ENCODE peak calls at places on chromosomes 13 and 19, in nine cellular contexts. U is activated B cell treated with CpG ODN at 0.5 μM for 24 hours; Y is iris pigment epithelial cell; Z is activated CD8-positive, alpha-beta T cell treated with anti-CD3 and anti-CD28 coated beads, Interleukin-2, amount 10 ng/mL, durations not matched to agents 7 days and 5 days; O is heart right ventricle; B is AG09319; G is GM23338; D is amygdala; F is aorta. S is an unnamed sample.

GRCh38 chr19:38980583-38981374 is 5.2 kb upstream of the FBXO17 start:
- DNase-seq in O (no peak), U (no peak), B (no peak), Z (no peak), Y (no peak), D (no peak), G (no peak), F (no peak), S (no peak)

GRCh38 chr13:38173403-38173802 is 176.2 kb upstream of the UFM1 start:
- DNase-seq in O (no peak), D (no peak), U (no peak), B (no peak), Z (no peak), G (peak), Y (no peak), F (no peak), S (no peak)

GRCh38 chr13:31160857-31161582 is 684 bp downstream of the HSPH1 start:
- DNase-seq in Z (peak), D (peak), B (peak), F (peak), U (peak), G (peak), O (peak), Y (peak), S (peak)

GRCh38 chr19:2016041-2016807 is 710 bp upstream of the BTBD2 start:
- DNase-seq in D (peak), U (no peak), Z (peak), Y (peak), G (peak), O (peak), F (peak), B (peak), S (peak)

GRCh38 chr13:99395436-99395835 is 88.2 kb upstream of the GPR183 start:
- DNase-seq in Z (no peak), G (no peak), F (no peak), Y (no peak), U (no peak), D (no peak), B (no peak), O (no peak), S (no peak)

GRCh38 chr13:45042539-45042938 is 53.2 kb downstream of the GPALPP1 start:
- DNase-seq in B (no peak), Y (peak), U (no peak), F (no peak), O (no peak), D (no peak), Z (no peak), G (no peak), S (no peak)

GRCh38 chr19:4183967-4184717 is 1.7 kb downstream of the ANKRD24 start:
- DNase-seq in G (no peak), O (no peak), U (no peak), D (no peak), B (no peak), Y (no peak), Z (no peak), F (no peak), S (no peak)

GRCh38 chr19:31350033-31350692 is 927 bp upstream of the TSHZ3 start:
- DNase-seq in B (no peak), U (no peak), O (peak), Y (no peak), D (no peak), G (no peak), F (peak), Z (no peak), S (no peak)

GRCh38 chr19:1469200-1469935 is 9.6 kb downstream of the C19orf25 start:
- DNase-seq in U (peak), F (no peak), D (no peak), G (no peak), B (no peak), O (peak), Z (peak), Y (no peak), S (no peak)

GRCh38 chr19:33622505-33622808 is 704 bp downstream of the CHST8 start:
- DNase-seq in Y (peak), Z (no peak), U (no peak), F (peak), B (no peak), G (peak), D (no peak), O (no peak), S (no peak)

GRCh38 chr19:21750586-21751128 is 16.7 kb downstream of the ZNF100 start:
- DNase-seq in O (no peak), G (no peak), U (no peak), F (peak), Y (no peak), Z (no peak), D (no peak), B (no peak), S (no peak)

GRCh38 chr13:95176611-95177259 is 124.5 kb downstream of the ABCC4 start:
- DNase-seq in U (no peak), F (no peak), G (no peak), Z (no peak), B (no peak), D (no peak), Y (peak), O (no peak), S (no peak)

GRCh38 chr19:45973564-45974338 is at the start of gene NOVA2:
- DNase-seq in U (no peak), F (peak), D (peak), Z (peak), G (peak), Y (peak), B (no peak), O (peak), S (no peak)

GRCh38 chr13:67328895-67329294 is 98.8 kb upstream of the PCDH9 start:
- DNase-seq in F (no peak), G (no peak), D (no peak), B (no peak), Z (no peak), Y (no peak), O (no peak), U (no peak), S (no peak)

GRCh38 chr13:113729329-113730019 is 29.6 kb upstream of the TMEM255B start:
- DNase-seq in O (no peak), B (no peak), U (no peak), Y (no peak), D (no peak), G (no peak), Z (no peak), F (no peak), S (no peak)

GRCh38 chr13:32314968-32315254 is 252 bp downstream of the ZAR1L start:
- DNase-seq in Z (peak), U (no peak), O (no peak), G (peak), F (no peak), Y (peak), B (no peak), D (no peak), S (peak)

GRCh38 chr19:45767881-45768643 is 990 bp downstream of the SIX5 start:
- DNase-seq in D (no peak), Z (no peak), G (peak), F (peak), U (peak), Y (peak), B (no peak), O (peak), S (peak)

S was measured in renal cortical epithelial cell.